ENCODE peak calls at places on chromosomes 1 and 21, in six cellular contexts. N is GM13976; L is activated effector memory CD4-positive, alpha-beta T cell treated with anti-CD3 and anti-CD28 coated beads, Interleukin-2, amount 50 U/mL, for 16 hours; T is sigmoid colon; U is activated CD4-positive, CD25-positive, alpha-beta regulatory T cell; Z is immature natural killer cell. R is an unnamed sample.
A peak's percentile ranks its signal among the peaks of the same experiment; 100 is the strongest.

GRCh38 chr21:34636961-34637360 is 22.0 kb upstream of the RCAN1 start:
- DNase-seq in N (no peak), L (no peak), T (no peak), U (no peak), Z (no peak), R (no peak)

GRCh38 chr1:178328728-178329127 is 168.0 kb downstream of the CLEC20A start:
- DNase-seq in N (no peak), L (no peak), T (no peak), U (no peak), Z (no peak), R (no peak)

GRCh38 chr1:183589836-183590224 is 429 bp downstream of the NCF2 start:
- DNase-seq in N (peak; percentile 56), L (no peak), T (no peak), U (no peak), Z (no peak), R (no peak)

GRCh38 chr1:71086331-71086730 is 5.5 kb upstream of the ZRANB2 start:
- DNase-seq in N (no peak), L (no peak), T (no peak), U (no peak), Z (no peak), R (no peak)

GRCh38 chr1:84505167-84506001 is 802 bp upstream of the SPATA1 start:
- DNase-seq in N (peak; percentile 78), L (no peak), T (peak; percentile 85), U (no peak), Z (peak; percentile 6), R (no peak)

GRCh38 chr1:98962156-98962555 is 42.5 kb downstream of the PLPPR5 start:
- DNase-seq in N (no peak), L (no peak), T (no peak), U (no peak), Z (no peak), R (no peak)

GRCh38 chr1:116764906-116765862 is 11.0 kb downstream of the CD2 start:
- DNase-seq in N (no peak), L (peak; percentile 64), T (no peak), U (no peak), Z (no peak), R (no peak)

GRCh38 chr1:232628335-232629214 is 1.4 kb downstream of the SIPA1L2 start:
- DNase-seq in N (no peak), L (no peak), T (no peak), U (no peak), Z (no peak), R (peak; percentile 68)

GRCh38 chr1:168235937-168236336 is 10.1 kb downstream of the SFT2D2 start:
- DNase-seq in N (no peak), L (no peak), T (no peak), U (no peak), Z (no peak), R (no peak)

GRCh38 chr1:59204001-59204400 is 92.9 kb upstream of the FGGY start:
- DNase-seq in N (no peak), L (no peak), T (no peak), U (no peak), Z (no peak), R (no peak)

GRCh38 chr1:178300350-178300699 is 196.4 kb downstream of the CLEC20A start:
- DNase-seq in N (no peak), L (no peak), T (no peak), U (no peak), Z (no peak), R (no peak)

GRCh38 chr1:87508247-87508646 is 179.6 kb downstream of the LMO4 start:
- DNase-seq in N (no peak), L (no peak), T (no peak), U (no peak), Z (no peak), R (no peak)

GRCh38 chr1:41024953-41025352 is 3.4 kb upstream of the SLFNL1 start:
- DNase-seq in N (no peak), L (no peak), T (no peak), U (no peak), Z (no peak), R (no peak)

GRCh38 chr1:39104158-39105060 is 78.3 kb downstream of the NDUFS5 start:
- DNase-seq in N (no peak), L (no peak), T (peak; percentile 73), U (no peak), Z (no peak), R (no peak)

GRCh38 chr21:33861125-33861524 is 54.5 kb downstream of the ATP5PO start:
- DNase-seq in N (no peak), L (no peak), T (no peak), U (no peak), Z (no peak), R (no peak)

GRCh38 chr1:194174528-194174927 is 988.1 kb upstream of the B3GALT2 start:
- DNase-seq in N (no peak), L (no peak), T (no peak), U (no peak), Z (no peak), R (no peak)

GRCh38 chr1:42674682-42675081 is 7.5 kb upstream of the YBX1 start:
- DNase-seq in N (no peak), L (no peak), T (no peak), U (no peak), Z (no peak), R (no peak)

GRCh38 chr1:155277896-155278688 is 829 bp downstream of the HCN3 start:
- DNase-seq in N (peak; percentile 80), L (peak; percentile 92), T (peak; percentile 76), U (peak; percentile 55), Z (peak; percentile 59), R (peak; percentile 77)

GRCh38 chr21:45496151-45496967 is 45.9 kb downstream of the SLC19A1 start:
- DNase-seq in N (no peak), L (no peak), T (peak; percentile 59), U (no peak), Z (no peak), R (no peak)

GRCh38 chr1:216560527-216560926 is 137.3 kb upstream of the USH2A start:
- DNase-seq in N (no peak), L (no peak), T (no peak), U (no peak), Z (no peak), R (no peak)

GRCh38 chr1:155022136-155022926 is 11.2 kb downstream of the DCST2 start:
- DNase-seq in N (no peak), L (no peak), T (no peak), U (no peak), Z (no peak), R (no peak)

GRCh38 chr1:82388679-82389078 is 587.9 kb downstream of the ADGRL2 start:
- DNase-seq in N (no peak), L (no peak), T (no peak), U (no peak), Z (no peak), R (no peak)

GRCh38 chr1:169240449-169241242 is 127.0 kb downstream of the NME7 start:
- DNase-seq in N (no peak), L (no peak), T (no peak), U (no peak), Z (no peak), R (no peak)

GRCh38 chr1:160416369-160416768 is 16.0 kb downstream of the VANGL2 start:
- DNase-seq in N (peak; percentile 50), L (no peak), T (no peak), U (no peak), Z (no peak), R (no peak)

GRCh38 chr1:5220881-5221280 is 566.5 kb downstream of the AJAP1 start:
- DNase-seq in N (no peak), L (no peak), T (no peak), U (no peak), Z (no peak), R (no peak)

GRCh38 chr1:7885513-7886298 is 32.8 kb upstream of the UTS2 start:
- DNase-seq in N (peak; percentile 43), L (peak; percentile 67), T (no peak), U (no peak), Z (no peak), R (no peak)

GRCh38 chr1:206685256-206685748 is 597 bp downstream of the MAPKAPK2 start:
- DNase-seq in N (peak; percentile 57), L (peak; percentile 79), T (peak; percentile 70), U (no peak), Z (peak; percentile 40), R (no peak)

GRCh38 chr1:154466879-154467767 is 34.9 kb upstream of the TDRD10 start:
- DNase-seq in N (peak; percentile 58), L (no peak), T (no peak), U (no peak), Z (no peak), R (no peak)

GRCh38 chr1:11062965-11063401 is 3.2 kb upstream of the SRM start:
- DNase-seq in N (peak; percentile 79), L (peak; percentile 64), T (peak; percentile 40), U (no peak), Z (peak; percentile 78), R (peak; percentile 18)

GRCh38 chr1:93600663-93601062 is 81.0 kb downstream of the BCAR3 start:
- DNase-seq in N (no peak), L (no peak), T (peak; percentile 55), U (no peak), Z (no peak), R (no peak)

GRCh38 chr1:156310962-156311361 is 11.9 kb upstream of the VHLL start:
- DNase-seq in N (no peak), L (no peak), T (peak; percentile 48), U (no peak), Z (no peak), R (no peak)

GRCh38 chr1:21338568-21339401 is 48.5 kb upstream of the ECE1 start:
- DNase-seq in N (no peak), L (no peak), T (peak; percentile 95), U (no peak), Z (no peak), R (no peak)